ENCODE peak calls at places on chromosomes 11 and 22, in five cellular contexts. Z is fibroblast of lung, M is neural progenitor cell, N is heart left ventricle, E is NB4. H is an unnamed sample.

GRCh38 chr11:24588075-24588474 is 91.2 kb downstream of the LUZP2 start:
- DNase-seq in Z (peak; percentile 76), M (no peak), N (no peak), E (no peak), H (no peak)

GRCh38 chr11:102886999-102887398 is 12.2 kb upstream of the MMP12 start:
- DNase-seq in Z (peak; percentile 30), M (no peak), N (no peak), E (no peak), H (no peak)

GRCh38 chr22:43999378-43999777 is 24.7 kb upstream of the PARVB start:
- DNase-seq in Z (no peak), M (no peak), N (no peak), E (no peak), H (no peak)

GRCh38 chr11:114166389-114166788 is 106.9 kb downstream of the ZBTB16 start:
- DNase-seq in Z (no peak), M (no peak), N (no peak), E (no peak), H (no peak)

GRCh38 chr11:111370902-111371578 is 8.0 kb downstream of the POU2AF1 start:
- DNase-seq in Z (no peak), M (no peak), N (no peak), E (no peak), H (no peak)

GRCh38 chr11:36718481-36718880 is 120.4 kb upstream of the RAG2 start:
- DNase-seq in Z (no peak), M (peak; percentile 35), N (no peak), E (no peak), H (no peak)

GRCh38 chr11:92897487-92897886 is 72.0 kb upstream of the MTNR1B start:
- DNase-seq in Z (no peak), M (no peak), N (no peak), E (no peak), H (no peak)

GRCh38 chr11:115653076-115653475 is 148.9 kb upstream of the CADM1 start:
- DNase-seq in Z (peak; percentile 80), M (no peak), N (no peak), E (no peak), H (no peak)

GRCh38 chr11:60485987-60486386 is 6.6 kb upstream of the MS4A12 start:
- DNase-seq in Z (no peak), M (peak; percentile 70), N (no peak), E (peak; percentile 32), H (no peak)
- TF ChIP-seq CTCF in Z (no peak), M (peak; percentile 68), N (peak; percentile 44), E (peak; percentile 9), H (no peak)

GRCh38 chr11:103927535-103927934 is 108.9 kb upstream of the DDI1 start:
- DNase-seq in Z (no peak), M (no peak), N (no peak), E (peak; percentile 13), H (no peak)
- TF ChIP-seq CTCF in Z (peak; percentile 23), M (peak; percentile 37), N (no peak), E (no peak), H (peak; percentile 49)

GRCh38 chr11:12789574-12789973 is 115.4 kb downstream of the TEAD1 start:
- DNase-seq in Z (no peak), M (no peak), N (no peak), E (no peak), H (no peak)

GRCh38 chr11:12789054-12789453 is 114.8 kb downstream of the TEAD1 start:
- DNase-seq in Z (no peak), M (no peak), N (no peak), E (no peak), H (no peak)

GRCh38 chr11:12786450-12786849 is 112.2 kb downstream of the TEAD1 start:
- DNase-seq in Z (no peak), M (no peak), N (no peak), E (no peak), H (no peak)

GRCh38 chr11:12786891-12787290 is 112.7 kb downstream of the TEAD1 start:
- DNase-seq in Z (no peak), M (peak; percentile 62), N (no peak), E (no peak), H (no peak)

GRCh38 chr11:12787847-12788246 is 113.6 kb downstream of the TEAD1 start:
- DNase-seq in Z (peak; percentile 93), M (no peak), N (no peak), E (no peak), H (no peak)
- TF ChIP-seq CTCF in Z (no peak), M (no peak), N (no peak), E (no peak), H (no peak)

DNA sequence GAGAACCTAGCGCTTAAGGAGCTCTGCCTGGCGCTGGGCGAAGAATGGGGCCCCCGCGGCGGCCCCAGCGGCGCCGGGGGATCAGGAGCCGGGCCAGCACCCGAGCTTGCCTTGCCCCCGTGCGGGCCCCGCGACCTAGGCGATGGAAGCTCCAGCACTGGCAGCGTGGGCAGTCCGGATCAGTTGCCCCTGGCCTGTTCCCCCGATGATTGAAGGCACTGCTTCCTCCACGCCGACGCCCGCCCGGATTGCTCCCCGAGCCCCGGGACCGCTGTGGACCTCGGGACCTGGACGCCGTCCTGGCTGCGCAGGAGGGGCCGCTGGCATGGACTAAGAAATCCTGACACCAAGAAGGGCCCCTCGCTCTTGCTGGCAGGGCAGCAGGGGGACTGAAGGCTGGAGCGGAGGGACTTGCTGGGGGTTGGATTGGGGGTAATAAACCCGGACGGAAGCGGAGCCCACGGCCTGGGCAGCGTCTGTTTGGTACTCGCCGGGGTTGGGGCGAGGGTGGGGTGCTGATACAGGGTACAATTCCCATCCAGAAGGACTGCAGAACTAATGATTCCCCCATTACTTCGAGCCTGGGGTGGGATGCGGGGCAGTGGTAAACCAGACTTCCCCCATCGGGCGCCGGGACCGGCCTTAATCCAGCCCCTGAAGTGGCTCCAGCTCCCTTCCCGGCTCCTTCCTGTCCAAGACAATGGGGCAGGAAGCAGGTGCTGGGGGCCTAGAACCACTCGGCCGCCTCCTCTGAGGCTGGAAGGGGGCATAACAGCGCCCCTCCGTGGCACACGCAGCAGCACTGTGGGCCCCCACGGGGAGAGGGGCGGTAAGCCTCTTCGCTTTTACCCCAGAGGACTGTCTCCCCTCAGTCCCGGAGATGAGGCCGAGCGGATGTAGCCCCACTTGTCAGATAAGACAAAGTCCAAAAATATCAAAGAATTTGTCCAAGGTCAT is 985 bp downstream of the CCDC85B start:
- DNase-seq in Z (no peak), M (peak; percentile 79), N (peak; percentile 87), E (peak; percentile 84), H (no peak)
- TF ChIP-seq CTCF in Z (peak; percentile 7), M (peak; percentile 52), N (peak; percentile 27), E (peak; percentile 53), H (peak; percentile 34)

GRCh38 chr11:8234425-8234821 is 29.3 kb downstream of the LMO1 start:
- DNase-seq in Z (peak; percentile 2), M (no peak), N (no peak), E (no peak), H (no peak)
- TF ChIP-seq CTCF in Z (no peak), M (peak; percentile 20), N (no peak), E (no peak), H (no peak)

DNA sequence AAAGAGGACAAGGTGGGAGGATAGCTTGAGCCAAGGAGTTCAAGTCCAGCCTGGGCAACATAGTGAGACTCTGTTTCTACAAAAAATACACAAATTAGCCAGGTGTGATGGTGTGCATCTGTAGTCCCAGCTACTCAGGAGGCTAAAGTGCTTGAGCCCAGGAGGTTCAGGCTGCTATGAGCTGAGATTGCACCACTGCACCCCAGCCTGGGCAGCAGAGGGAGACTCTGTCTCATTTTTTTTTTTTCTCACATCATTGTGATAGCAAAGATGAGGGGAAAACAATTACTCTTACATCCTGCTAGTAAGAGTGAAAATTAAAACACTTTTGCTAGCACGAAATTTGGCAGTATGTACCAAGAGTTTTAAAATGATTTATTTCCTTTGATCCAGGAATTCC is 463.7 kb downstream of the TMEM135 start:
- DNase-seq in Z (no peak), M (no peak), N (no peak), E (no peak), H (no peak)
- TF ChIP-seq CTCF in Z (no peak), M (peak; percentile 22), N (no peak), E (no peak), H (no peak)

GRCh38 chr11:103923473-103923931 is 112.9 kb upstream of the DDI1 start:
- DNase-seq in Z (peak; percentile 58), M (no peak), N (no peak), E (no peak), H (no peak)

GRCh38 chr11:103924166-103925013 is 112.0 kb upstream of the DDI1 start:
- DNase-seq in Z (peak; percentile 55), M (no peak), N (no peak), E (no peak), H (no peak)

GRCh38 chr11:103920449-103920848 is 116.0 kb upstream of the DDI1 start:
- DNase-seq in Z (peak; percentile 67), M (no peak), N (no peak), E (no peak), H (no peak)

GRCh38 chr11:103920933-103921332 is 115.5 kb upstream of the DDI1 start:
- DNase-seq in Z (no peak), M (no peak), N (no peak), E (no peak), H (no peak)
- TF ChIP-seq CTCF in Z (no peak), M (peak; percentile 7), N (no peak), E (no peak), H (no peak)

DNA sequence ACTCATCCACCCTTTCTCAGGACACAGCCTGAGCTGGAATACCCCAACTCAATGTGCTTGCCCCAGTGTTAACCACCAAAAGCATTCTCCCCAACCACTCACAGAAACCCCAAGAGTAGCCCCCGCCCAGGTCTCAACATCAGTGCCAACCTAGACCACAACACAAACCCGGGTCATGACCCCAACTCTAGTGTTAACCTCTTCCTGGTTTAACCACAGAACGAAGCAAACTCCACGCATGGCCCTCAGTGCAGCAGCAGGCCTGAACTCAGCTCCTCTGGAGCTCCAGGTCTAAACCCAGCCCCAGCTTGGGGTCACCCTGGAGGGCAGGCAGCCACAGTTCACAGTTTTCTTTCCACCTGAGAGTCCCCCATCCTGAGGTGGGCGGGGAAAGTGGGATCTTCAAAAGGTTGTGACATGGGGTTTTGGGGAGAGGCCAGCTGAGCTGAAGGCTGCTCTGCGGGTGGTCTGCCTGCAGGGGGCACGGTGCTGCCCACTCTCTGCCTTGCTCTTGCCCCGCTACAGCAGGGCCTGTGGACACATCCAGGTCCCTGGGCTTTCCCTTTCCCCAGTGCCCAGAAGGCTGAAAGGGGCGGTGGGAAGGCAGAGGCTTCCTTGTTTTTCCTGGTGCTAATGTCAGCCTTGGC is 37.9 kb downstream of the NECTIN1 start:
- DNase-seq in Z (no peak), M (peak; percentile 37), N (no peak), E (peak; percentile 90), H (no peak)
- TF ChIP-seq CTCF in Z (no peak), M (peak; percentile 7), N (no peak), E (peak; percentile 51), H (no peak)

H was measured in AG09309.